ENCODE peak calls at places on chromosome 10, in ten cellular contexts. L is GM23248; U is heart right ventricle; X is breast epithelium; Y is CD8-positive, alpha-beta T cell; Z is lower lobe of right lung; F is adipocyte; P is fibroblast of lung; C is naive thymus-derived CD4-positive, alpha-beta T cell; S is sigmoid colon. W is an unnamed sample. For H3K9me3, the result is how much of the 10 kb centered on the place peaks cover.

GRCh38 chr10:118513174-118513573 is 82.3 kb downstream of the PRLHR start:
- DNase-seq in L (no peak), U (no peak), X (no peak), Y (no peak), Z (no peak), F (no peak), P (no peak), C (no peak), S (no peak), W (no peak)

GRCh38 chr10:100864981-100865380 is 47.8 kb upstream of the SLF2 start:
- DNase-seq in L (no peak), U (no peak), X (peak), Y (no peak), Z (no peak), F (no peak), P (no peak), C (no peak), S (no peak), W (no peak)

GRCh38 chr10:92690211-92691041 is 671 bp downstream of the HHEX start:
- DNase-seq in L (peak), U (peak), X (no peak), Y (peak), Z (peak), F (peak), P (peak), C (peak), S (peak), W (peak)

GRCh38 chr10:121577568-121577967 is 20.7 kb downstream of the FGFR2 start:
- DNase-seq in L (no peak), U (no peak), X (no peak), Y (no peak), Z (no peak), F (no peak), P (no peak), C (no peak), S (no peak), W (no peak)

GRCh38 chr10:120508393-120508792 is 51.4 kb downstream of the PLPP4 start:
- DNase-seq in L (peak), U (no peak), X (no peak), Y (no peak), Z (no peak), F (no peak), P (no peak), C (no peak), S (no peak), W (no peak)

GRCh38 chr10:80670774-80671173 is 133.1 kb downstream of the SH2D4B start:
- DNase-seq in L (no peak), U (no peak), X (no peak), Y (no peak), Z (no peak), F (no peak), P (no peak), C (no peak), S (no peak), W (no peak)

GRCh38 chr10:112304460-112304859 is 21.3 kb downstream of the TECTB start:
- DNase-seq in L (peak), U (no peak), X (no peak), Y (no peak), Z (no peak), F (peak), P (no peak), C (no peak), S (no peak), W (no peak)

GRCh38 chr10:20877986-20878979 is 18.8 kb downstream of the NEBL start:
- DNase-seq in L (peak), U (no peak), X (no peak), Y (no peak), Z (no peak), F (no peak), P (peak), C (no peak), S (no peak), W (no peak)

GRCh38 chr10:63114031-63114814 is 18.9 kb upstream of the NRBF2 start:
- DNase-seq in L (peak), U (peak), X (peak), Y (no peak), Z (peak), F (peak), P (peak), C (no peak), S (peak), W (no peak)

GRCh38 chr10:2279666-2280065 is 542.3 kb upstream of the ADARB2 start:
- DNase-seq in L (no peak), U (no peak), X (no peak), Y (no peak), Z (no peak), F (no peak), P (no peak), C (no peak), S (no peak), W (no peak)

GRCh38 chr10:119526606-119527592 is 15.6 kb downstream of the RGS10 start:
- DNase-seq in L (no peak), U (no peak), X (no peak), Y (no peak), Z (no peak), F (no peak), P (no peak), C (no peak), S (peak), W (no peak)

GRCh38 chr10:126227762-126228134 is 160.5 kb downstream of the ADAM12 start:
- DNase-seq in L (peak), U (no peak), X (no peak), Y (no peak), Z (no peak), F (peak), P (peak), C (no peak), S (no peak), W (no peak)

GRCh38 chr10:116748041-116748440 is 5.7 kb upstream of the HSPA12A start:
- DNase-seq in L (peak), U (no peak), X (no peak), Y (no peak), Z (no peak), F (peak), P (peak), C (no peak), S (peak), W (no peak)

GRCh38 chr10:58266826-58267712 is 625 bp downstream of the IPMK start:
- DNase-seq in L (peak), U (peak), X (peak), Y (peak), Z (peak), F (peak), P (peak), C (peak), S (peak), W (peak)

GRCh38 chr10:114518401-114519305 is 114.4 kb upstream of the AFAP1L2 start:
- DNase-seq in L (no peak), U (no peak), X (no peak), Y (no peak), Z (no peak), F (no peak), P (no peak), C (no peak), S (no peak), W (no peak)

GRCh38 chr10:58660577-58661255 is 148.0 kb downstream of the BICC1 start:
- DNase-seq in L (peak), U (no peak), X (no peak), Y (no peak), Z (no peak), F (peak), P (no peak), C (no peak), S (no peak), W (no peak)

GRCh38 chr10:69786791-69787190 is 14.9 kb upstream of the COL13A1 start:
- DNase-seq in L (peak), U (no peak), X (no peak), Y (no peak), Z (no peak), F (peak), P (peak), C (no peak), S (no peak), W (no peak)

GRCh38 chr10:50561816-50562215 is 61.9 kb downstream of the SGMS1 start:
- DNase-seq in L (no peak), U (no peak), X (no peak), Y (no peak), Z (no peak), F (peak), P (peak), C (peak), S (no peak), W (no peak)

GRCh38 chr10:84336406-84336805 is 8.0 kb downstream of the CCSER2 start:
- DNase-seq in L (no peak), U (no peak), X (no peak), Y (no peak), Z (no peak), F (no peak), P (no peak), C (no peak), S (no peak), W (no peak)

GRCh38 chr10:52486840-52487611 is 172.9 kb downstream of the DKK1 start:
- DNase-seq in L (peak), U (no peak), X (no peak), Y (no peak), Z (no peak), F (peak), P (peak), C (no peak), S (no peak), W (no peak)

GRCh38 chr10:110648743-110649651 is 4.9 kb downstream of the RBM20 start:
- DNase-seq in L (peak), U (no peak), X (no peak), Y (no peak), Z (no peak), F (no peak), P (no peak), C (no peak), S (no peak), W (no peak)

GRCh38 chr10:89845541-89846275 is 144.3 kb downstream of the KIF20B start:
- DNase-seq in L (peak), U (no peak), X (no peak), Y (no peak), Z (no peak), F (peak), P (peak), C (no peak), S (no peak), W (no peak)

GRCh38 chr10:100567249-100567648 is 31.5 kb downstream of the HIF1AN start:
- DNase-seq in L (peak), U (no peak), X (no peak), Y (no peak), Z (no peak), F (no peak), P (no peak), C (no peak), S (no peak), W (no peak)

GRCh38 chr10:29908977-29909376 is 150.4 kb downstream of the JCAD start:
- DNase-seq in L (no peak), U (no peak), X (no peak), Y (peak), Z (no peak), F (no peak), P (no peak), C (peak), S (no peak), W (no peak)

GRCh38 chr10:103542764-103543616 is 49.5 kb downstream of the NEURL1 start:
- DNase-seq in L (peak), U (no peak), X (no peak), Y (peak), Z (no peak), F (peak), P (peak), C (peak), S (no peak), W (no peak)

GRCh38 chr10:86520871-86521619 is 547 bp downstream of the WAPL start:
- DNase-seq in L (peak), U (peak), X (peak), Y (peak), Z (peak), F (peak), P (peak), C (no peak), S (peak), W (no peak)

GRCh38 chr10:45476559-45476958 is 102.5 kb downstream of the ALOX5 start:
- DNase-seq in L (no peak), U (no peak), X (no peak), Y (no peak), Z (no peak), F (no peak), P (no peak), C (no peak), S (no peak), W (no peak)

GRCh38 chr10:27783660-27784059 is 38.0 kb upstream of the MKX start:
- DNase-seq in L (peak), U (no peak), X (no peak), Y (no peak), Z (no peak), F (peak), P (peak), C (peak), S (no peak), W (no peak)

GRCh38 chr10:1047937-1048336 is 982 bp downstream of the IDI1 start:
- DNase-seq in L (peak), U (no peak), X (no peak), Y (no peak), Z (no peak), F (peak), P (no peak), C (no peak), S (no peak), W (no peak)

GRCh38 chr10:123139521-123140163 is 3.9 kb downstream of the HMX3 start:
- DNase-seq in L (no peak), U (no peak), X (no peak), Y (no peak), Z (no peak), F (no peak), P (no peak), C (no peak), S (peak), W (no peak)

GRCh38 chr10:96959733-96960132 is 127.6 kb downstream of the LCOR start:
- DNase-seq in L (no peak), U (no peak), X (no peak), Y (no peak), Z (no peak), F (no peak), P (no peak), C (no peak), S (no peak), W (no peak)

GRCh38 chr10:104218751-104219150 is 13.4 kb downstream of the CFAP43 start:
- DNase-seq in L (no peak), U (no peak), X (no peak), Y (no peak), Z (no peak), F (no peak), P (no peak), C (no peak), S (no peak), W (no peak)

GRCh38 chr10:5594271-5595036 is 69.7 kb downstream of the CALML3 start:
- DNase-seq in L (peak), U (no peak), X (no peak), Y (no peak), Z (peak), F (peak), P (peak), C (peak), S (no peak), W (no peak)

GRCh38 chr10:71302874-71303568 is 16.0 kb upstream of the SLC29A3 start:
- DNase-seq in L (peak), U (no peak), X (no peak), Y (no peak), Z (peak), F (peak), P (peak), C (peak), S (no peak), W (no peak)

GRCh38 chr10:87547734-87548311 is 43.1 kb downstream of the MINPP1 start:
- DNase-seq in L (peak), U (no peak), X (no peak), Y (no peak), Z (no peak), F (peak), P (peak), C (no peak), S (no peak), W (no peak)

GRCh38 chr10:71320592-71320991 is 1.5 kb downstream of the SLC29A3 start:
- DNase-seq in L (no peak), U (no peak), X (no peak), Y (no peak), Z (no peak), F (no peak), P (no peak), C (no peak), S (no peak), W (no peak)

DNA sequence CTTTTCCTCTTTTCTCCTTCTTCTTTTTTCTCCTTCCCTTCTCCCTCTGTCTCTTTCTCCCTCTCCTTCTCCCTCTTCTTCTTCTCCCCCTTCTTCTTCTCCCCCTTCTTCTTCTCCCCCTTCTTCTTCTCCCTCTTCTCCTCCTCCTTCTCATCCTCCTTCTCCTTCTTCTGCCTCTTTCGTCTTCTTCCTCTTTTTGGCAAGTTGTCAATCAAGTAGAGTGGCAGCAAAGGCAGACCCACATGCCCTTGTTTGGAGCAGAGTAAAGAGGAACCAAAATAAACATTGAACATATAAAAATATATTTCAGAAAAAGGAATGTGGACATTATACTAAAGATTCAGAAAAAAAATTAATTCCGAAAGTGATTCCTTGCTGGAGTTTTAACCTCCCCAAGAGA is 59.6 kb upstream of the ZNF33B start:
- DNase-seq in L (no peak), U (no peak), X (no peak), Y (no peak), Z (no peak), F (no peak), P (no peak), C (no peak), S (no peak), W (no peak)
- H3K9me3 ChIP-seq in L (under half), U (under half), X (under half), Y (under half), Z (under half), F (under half), P (under half), C (under half), S (under half), W (under half)

GRCh38 chr10:44046605-44047004 is 338.3 kb downstream of the CXCL12 start:
- DNase-seq in L (peak), U (no peak), X (no peak), Y (no peak), Z (no peak), F (peak), P (no peak), C (no peak), S (no peak), W (no peak)
- H3K9me3 ChIP-seq in L (under half), U (under half), X (under half), Y (under half), Z (under half), F (under half), P (under half), C (under half), S (under half), W (under half)

DNA sequence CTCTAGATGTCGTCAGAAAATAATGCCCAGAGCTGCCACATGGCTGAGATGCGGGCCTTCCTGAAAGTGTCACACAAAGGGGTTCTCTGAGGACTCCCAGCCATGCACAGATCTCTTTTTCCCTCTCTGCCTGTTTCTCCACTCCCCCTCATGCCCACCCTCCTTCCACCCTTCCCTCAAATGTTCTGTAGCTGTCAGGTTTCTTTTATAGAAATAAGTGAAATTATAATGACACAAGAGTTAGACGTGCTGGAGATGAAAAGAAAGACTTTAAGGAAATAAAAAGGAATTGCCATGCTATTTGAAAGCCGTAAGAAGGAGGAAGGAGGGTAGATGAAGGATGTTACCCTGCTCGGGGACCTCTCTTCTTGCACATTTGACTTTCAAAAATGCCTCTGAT is 819.3 kb upstream of the CELF2 start:
- DNase-seq in L (no peak), U (no peak), X (no peak), Y (no peak), Z (no peak), F (no peak), P (no peak), C (no peak), S (no peak), W (no peak)
- H3K9me3 ChIP-seq in L (under half), U (under half), X (under half), Y (under half), Z (under half), F (under half), P (under half), C (under half), S (under half), W (under half)

GRCh38 chr10:59771162-59771807 is 18.0 kb upstream of the MRLN start:
- DNase-seq in L (no peak), U (no peak), X (no peak), Y (no peak), Z (no peak), F (no peak), P (no peak), C (no peak), S (no peak), W (no peak)

GRCh38 chr10:59774451-59774850 is 21.2 kb upstream of the MRLN start:
- DNase-seq in L (no peak), U (no peak), X (no peak), Y (no peak), Z (no peak), F (no peak), P (no peak), C (no peak), S (no peak), W (no peak)

GRCh38 chr10:59770689-59771088 is 17.4 kb upstream of the MRLN start:
- DNase-seq in L (no peak), U (no peak), X (no peak), Y (no peak), Z (no peak), F (no peak), P (no peak), C (no peak), S (no peak), W (no peak)

DNA sequence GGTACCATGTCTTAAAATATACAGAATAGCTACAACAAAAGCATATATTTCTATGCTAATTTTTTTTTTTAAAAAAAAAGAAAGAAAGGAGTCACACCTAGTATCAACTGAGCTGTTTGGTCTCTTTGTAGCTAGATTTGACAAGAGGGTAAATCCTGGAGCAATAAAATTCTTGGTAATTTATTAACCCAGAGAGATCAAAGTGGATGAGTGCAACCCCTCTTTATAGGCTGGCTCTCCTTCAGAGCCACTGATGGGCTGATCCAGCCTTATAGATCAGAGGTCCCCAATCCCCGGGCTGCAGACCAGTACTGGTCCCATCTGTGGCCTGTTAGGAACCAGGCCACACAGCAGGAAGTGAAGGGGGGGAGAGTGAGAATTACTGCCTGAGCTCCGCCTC is 19.8 kb upstream of the MRLN start:
- DNase-seq in L (no peak), U (no peak), X (no peak), Y (no peak), Z (no peak), F (no peak), P (no peak), C (no peak), S (no peak), W (no peak)
- H3K9me3 ChIP-seq in L (under half), U (under half), X (under half), Y (under half), Z (under half), F (under half), P (under half), C (under half), S (under half), W (under half)

GRCh38 chr10:31087855-31088254 is 56.2 kb upstream of the ZNF438 start:
- DNase-seq in L (no peak), U (no peak), X (no peak), Y (no peak), Z (no peak), F (no peak), P (no peak), C (no peak), S (no peak), W (no peak)
- H3K9me3 ChIP-seq in L (under half), U (under half), X (under half), Y (under half), Z (under half), F (under half), P (under half), C (under half), S (under half), W (under half)

GRCh38 chr10:130928306-130928705 is 383.2 kb downstream of the TCERG1L start:
- DNase-seq in L (no peak), U (no peak), X (no peak), Y (peak), Z (no peak), F (no peak), P (no peak), C (no peak), S (no peak), W (no peak)
- H3K9me3 ChIP-seq in L (under half), U (under half), X (under half), Y (under half), Z (under half), F (under half), P (under half), C (under half), S (under half), W (under half)

GRCh38 chr10:7689591-7689990 is 13.5 kb upstream of the ITIH2 start:
- DNase-seq in L (no peak), U (no peak), X (no peak), Y (no peak), Z (no peak), F (no peak), P (no peak), C (no peak), S (no peak), W (no peak)
- H3K9me3 ChIP-seq in L (under half), U (under half), X (under half), Y (under half), Z (under half), F (under half), P (under half), C (under half), S (under half), W (under half)

DNA sequence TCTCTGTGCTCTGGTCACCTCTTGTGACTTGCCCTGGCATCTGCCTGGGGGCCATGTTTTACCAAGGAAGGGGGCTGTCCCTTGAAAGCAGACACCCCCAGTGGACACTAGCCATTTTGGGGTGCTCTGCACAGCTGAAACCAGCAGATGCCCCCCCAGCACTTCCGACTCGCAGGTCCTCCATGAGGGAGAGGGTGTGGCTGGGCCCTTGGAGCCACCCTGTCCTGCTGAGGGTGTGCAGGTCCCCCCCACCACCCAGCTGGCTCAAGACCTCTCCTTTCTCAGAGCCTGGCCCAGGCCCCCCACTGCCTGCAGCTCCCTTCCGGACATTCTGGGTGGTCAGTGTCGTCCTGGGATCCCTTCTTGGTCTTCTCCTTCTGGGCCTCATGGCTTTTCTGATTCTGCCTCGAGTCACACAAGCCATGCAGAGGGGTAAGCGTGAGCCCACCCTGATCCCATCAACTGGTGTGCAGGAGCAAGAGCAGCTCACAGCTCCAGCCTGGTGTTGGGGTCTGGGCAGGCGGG is 12.3 kb downstream of the SCART1 start:
- DNase-seq in L (no peak), U (no peak), X (no peak), Y (no peak), Z (no peak), F (no peak), P (no peak), C (no peak), S (no peak), W (no peak)
- H3K9me3 ChIP-seq in L (under half), U (under half), X (under half), Y (under half), Z (under half), F (under half), P (under half), C (under half), S (under half), W (under half)